ENCODE peak calls at places on chromosomes 5 and 9, in four cellular contexts. U is GM23248, W is SK-N-SH, Q is PC-3. D is an unnamed sample. For H3F3A, the result is how much of the 10 kb centered on the place peaks cover.

GRCh38 chr5:177498013-177498847 is 826 bp upstream of the PDLIM7 start:
- DNase-seq in Q (peak), U (peak), W (no peak), D (no peak)

GRCh38 chr5:95555553-95555952 is 652 bp downstream of the ARSK start:
- DNase-seq in U (peak), W (no peak), Q (peak), D (no peak)

GRCh38 chr5:180830253-180831138 is 27.9 kb upstream of the MGAT1 start:
- DNase-seq in W (peak), U (peak), Q (peak), D (no peak)

GRCh38 chr5:54897001-54897400 is 88.4 kb downstream of the ESM1 start:
- DNase-seq in U (no peak), W (no peak), Q (no peak), D (no peak)

GRCh38 chr5:9624196-9624947 is 5.8 kb downstream of the TAS2R1 start:
- DNase-seq in U (no peak), W (no peak), Q (no peak), D (no peak)

GRCh38 chr9:130072515-130073235 is 19.0 kb downstream of the GPR107 start:
- DNase-seq in W (no peak), Q (peak), U (no peak), D (no peak)

GRCh38 chr9:38026840-38027527 is 42.0 kb downstream of the SHB start:
- DNase-seq in W (no peak), U (no peak), Q (no peak), D (no peak)

GRCh38 chr5:160466889-160467554 is 45.4 kb downstream of the PTTG1 start:
- DNase-seq in W (no peak), U (no peak), Q (peak), D (no peak)

GRCh38 chr5:15929616-15930303 is 249.8 kb downstream of the MARCHF11 start:
- DNase-seq in W (no peak), Q (no peak), U (peak), D (no peak)

GRCh38 chr5:75234251-75234650 is 2.4 kb downstream of the ANKRD31 start:
- DNase-seq in U (peak), W (no peak), Q (no peak), D (no peak)

GRCh38 chr9:129206401-129206800 is 28.3 kb upstream of the IER5L start:
- DNase-seq in Q (no peak), U (no peak), W (no peak), D (no peak)

GRCh38 chr5:112317866-112318265 is 101.2 kb downstream of the EPB41L4A start:
- DNase-seq in Q (no peak), W (no peak), U (no peak), D (peak)

GRCh38 chr9:109986423-109987055 is 206.5 kb downstream of the PALM2AKAP2 start:
- DNase-seq in U (peak), Q (peak), W (no peak), D (peak)

GRCh38 chr9:136902259-136902821 is 16.0 kb downstream of the TRAF2 start:
- DNase-seq in W (no peak), Q (peak), U (peak), D (peak)

GRCh38 chr5:135328128-135328687 is 70.8 kb downstream of the MACROH2A1 start:
- DNase-seq in Q (no peak), W (no peak), U (no peak), D (no peak)

GRCh38 chr5:95907740-95908706 is 53.6 kb downstream of the ELL2 start:
- DNase-seq in U (no peak), W (no peak), Q (no peak), D (no peak)

GRCh38 chr9:137823986-137824771 is 53.4 kb upstream of the CACNA1B start:
- DNase-seq in Q (no peak), U (no peak), W (no peak), D (no peak)

GRCh38 chr5:79886940-79887339 is 104.1 kb downstream of the MTX3 start:
- DNase-seq in U (no peak), W (no peak), Q (no peak), D (no peak)

GRCh38 chr9:103371152-103371551 is 376.0 kb downstream of the CYLC2 start:
- DNase-seq in Q (no peak), U (no peak), W (no peak), D (no peak)

GRCh38 chr5:137096149-137097103 is 402.7 kb downstream of the SPOCK1 start:
- DNase-seq in W (no peak), Q (peak), U (peak), D (no peak)

GRCh38 chr9:37433754-37434435 is 11.4 kb downstream of the GRHPR start:
- DNase-seq in U (no peak), Q (no peak), W (no peak), D (no peak)

GRCh38 chr5:9775339-9775738 is 145.2 kb upstream of the TAS2R1 start:
- DNase-seq in W (no peak), Q (peak), U (peak), D (no peak)

GRCh38 chr5:38347040-38347763 is 88.8 kb downstream of the EGFLAM start:
- DNase-seq in Q (peak), W (no peak), U (peak), D (no peak)

GRCh38 chr9:36832232-36832795 is 201.8 kb downstream of the PAX5 start:
- DNase-seq in Q (no peak), U (no peak), W (no peak), D (no peak)

GRCh38 chr9:79682076-79682736 is 110.4 kb downstream of the TLE4 start:
- DNase-seq in W (no peak), U (no peak), Q (no peak), D (no peak)

GRCh38 chr9:129496187-129497063 is 124.5 kb downstream of the C9orf50 start:
- DNase-seq in W (peak), U (peak), Q (peak), D (peak)

GRCh38 chr5:59187772-59188347 is 605.0 kb downstream of the RAB3C start:
- DNase-seq in U (peak), W (no peak), Q (no peak), D (no peak)

GRCh38 chr9:80797841-80798688 is 891.3 kb downstream of the TLE1 start:
- DNase-seq in W (peak), U (no peak), Q (no peak), D (no peak)

GRCh38 chr5:57859626-57860025 is 377.0 kb upstream of the ACTBL2 start:
- DNase-seq in U (no peak), W (no peak), Q (no peak), D (no peak)

GRCh38 chr9:130459941-130460340 is 15.2 kb downstream of the ASS1 start:
- DNase-seq in U (no peak), Q (no peak), W (no peak), D (no peak)

GRCh38 chr5:58149345-58149744 is 310.5 kb downstream of the PLK2 start:
- DNase-seq in U (peak), Q (peak), W (no peak), D (peak)

GRCh38 chr5:144203750-144204596 is 33.3 kb downstream of the KCTD16 start:
- DNase-seq in W (peak), Q (peak), U (peak), D (peak)

GRCh38 chr5:53035868-53036381 is 46.8 kb downstream of the ITGA2 start:
- DNase-seq in Q (peak), W (no peak), U (peak), D (no peak)

GRCh38 chr5:4941957-4942830 is 197.9 kb upstream of the ADAMTS16 start:
- DNase-seq in U (peak), Q (peak), W (peak), D (no peak)

GRCh38 chr5:179409806-179410205 is 64.5 kb upstream of the ADAMTS2 start:
- DNase-seq in U (no peak), Q (no peak), W (no peak), D (no peak)

GRCh38 chr5:107812570-107813141 is 141.9 kb upstream of the EFNA5 start:
- DNase-seq in U (peak), Q (peak), W (no peak), D (no peak)

GRCh38 chr5:121962943-121963342 is 1.2 kb downstream of the SRFBP1 start:
- DNase-seq in W (no peak), Q (no peak), U (peak), D (no peak)
- H3K4me3 ChIP-seq in W (peak), Q (peak), U (peak), D (peak)

DNA sequence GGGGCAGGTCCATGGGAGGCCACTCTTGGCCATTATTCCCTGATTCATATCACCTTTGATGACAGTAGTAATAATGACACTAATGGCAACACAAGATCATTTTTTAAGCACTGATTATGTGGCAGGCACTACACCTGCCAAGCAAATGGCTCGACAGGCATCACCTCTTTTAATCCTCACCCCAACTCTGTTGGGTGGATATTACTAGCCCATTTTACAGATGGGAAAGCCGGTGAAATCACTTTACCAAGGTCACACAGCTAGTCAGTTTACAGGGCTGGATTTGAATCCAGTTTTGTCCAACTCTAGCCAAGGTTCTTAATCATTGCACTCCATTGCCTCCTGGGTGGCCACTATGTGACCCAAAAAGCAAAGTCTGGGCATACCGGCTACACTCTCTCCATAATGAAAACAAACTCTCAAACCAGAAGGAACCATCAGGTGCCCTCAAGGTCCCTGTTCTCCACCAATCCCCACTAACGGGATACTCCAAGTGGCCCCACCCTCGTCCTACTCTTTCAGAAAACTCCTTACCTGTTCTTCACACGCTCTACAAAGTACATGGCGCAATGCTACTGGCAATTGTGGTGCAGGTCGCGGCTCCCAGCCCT is 723 bp downstream of the CDK5RAP2 start:
- DNase-seq in Q (peak), U (peak), W (no peak), D (no peak)
- H3F3A ChIP-seq in Q (under half), U (under half), W (under half), D (under half)

GRCh38 chr9:83622433-83622813 is 520 bp upstream of the IDNK start:
- DNase-seq in Q (no peak), W (peak), U (peak), D (no peak)

GRCh38 chr9:83620841-83621636 is 1.9 kb upstream of the IDNK start:
- DNase-seq in U (peak), W (peak), Q (peak), D (no peak)

GRCh38 chr9:83622814-83623633 is at the start of gene IDNK:
- DNase-seq in U (peak), Q (peak), W (peak), D (peak)

DNA sequence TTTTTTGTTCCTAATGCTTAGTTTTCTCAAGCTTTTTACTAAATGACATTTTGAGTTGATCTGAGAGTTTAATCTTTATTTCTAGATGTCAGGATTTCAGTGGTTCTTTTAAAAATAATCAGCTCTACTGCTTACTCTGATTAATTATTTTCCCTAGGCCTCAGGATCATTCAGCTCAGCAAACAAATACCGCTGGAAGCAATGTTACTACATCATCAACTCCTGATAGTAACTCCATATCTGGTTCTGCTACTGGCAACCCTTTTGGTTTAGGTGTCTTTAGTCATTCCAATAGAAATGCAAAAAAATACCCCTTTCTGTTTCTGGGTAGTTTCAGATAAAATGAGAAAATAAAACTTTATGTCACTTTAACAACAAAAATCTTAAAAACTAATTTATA is 5.6 kb upstream of the IDNK start:
- DNase-seq in W (no peak), Q (no peak), U (no peak), D (no peak)
- H3K4me3 ChIP-seq in W (no peak), Q (no peak), U (no peak), D (no peak)

GRCh38 chr5:158798140-158798539 is 301.6 kb downstream of the EBF1 start:
- DNase-seq in Q (no peak), U (no peak), W (no peak), D (no peak)
- H3F3A ChIP-seq in Q (under half), U (under half), W (under half), D (under half)

DNA sequence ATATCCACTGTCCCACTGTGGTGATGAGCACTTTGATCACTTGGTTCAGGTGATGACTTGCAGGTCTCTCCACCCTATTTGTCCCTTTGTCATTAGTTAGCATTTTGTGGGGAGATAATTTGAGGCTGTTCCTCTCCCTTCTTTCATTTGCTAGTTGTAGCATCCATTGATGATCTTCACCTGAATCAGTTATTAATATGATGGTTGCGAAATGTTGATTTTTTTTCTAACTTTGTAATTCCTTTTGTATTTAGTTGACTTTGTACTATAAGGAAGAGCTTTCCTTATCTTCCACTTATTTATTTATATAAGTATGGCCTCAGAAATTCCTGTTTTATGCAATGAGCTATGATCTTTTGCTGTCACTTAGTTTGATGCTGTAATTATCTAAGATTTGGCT is 12.6 kb downstream of the TRIO start:
- DNase-seq in Q (no peak), W (no peak), U (no peak), D (no peak)
- H3K4me3 ChIP-seq in Q (peak), W (no peak), U (peak), D (peak)

GRCh38 chr5:124740991-124741583 is 5.4 kb downstream of the ZNF608 start:
- DNase-seq in Q (peak), W (no peak), U (peak), D (peak)
- H3F3A ChIP-seq in Q (under half), W (under half), U (half or more), D (under half)

GRCh38 chr5:166979576-166979975 is 1311.9 kb upstream of the WWC1 start:
- DNase-seq in W (no peak), U (no peak), Q (no peak), D (no peak)
- H3K4me3 ChIP-seq in W (peak), U (peak), Q (peak), D (no peak)

DNA sequence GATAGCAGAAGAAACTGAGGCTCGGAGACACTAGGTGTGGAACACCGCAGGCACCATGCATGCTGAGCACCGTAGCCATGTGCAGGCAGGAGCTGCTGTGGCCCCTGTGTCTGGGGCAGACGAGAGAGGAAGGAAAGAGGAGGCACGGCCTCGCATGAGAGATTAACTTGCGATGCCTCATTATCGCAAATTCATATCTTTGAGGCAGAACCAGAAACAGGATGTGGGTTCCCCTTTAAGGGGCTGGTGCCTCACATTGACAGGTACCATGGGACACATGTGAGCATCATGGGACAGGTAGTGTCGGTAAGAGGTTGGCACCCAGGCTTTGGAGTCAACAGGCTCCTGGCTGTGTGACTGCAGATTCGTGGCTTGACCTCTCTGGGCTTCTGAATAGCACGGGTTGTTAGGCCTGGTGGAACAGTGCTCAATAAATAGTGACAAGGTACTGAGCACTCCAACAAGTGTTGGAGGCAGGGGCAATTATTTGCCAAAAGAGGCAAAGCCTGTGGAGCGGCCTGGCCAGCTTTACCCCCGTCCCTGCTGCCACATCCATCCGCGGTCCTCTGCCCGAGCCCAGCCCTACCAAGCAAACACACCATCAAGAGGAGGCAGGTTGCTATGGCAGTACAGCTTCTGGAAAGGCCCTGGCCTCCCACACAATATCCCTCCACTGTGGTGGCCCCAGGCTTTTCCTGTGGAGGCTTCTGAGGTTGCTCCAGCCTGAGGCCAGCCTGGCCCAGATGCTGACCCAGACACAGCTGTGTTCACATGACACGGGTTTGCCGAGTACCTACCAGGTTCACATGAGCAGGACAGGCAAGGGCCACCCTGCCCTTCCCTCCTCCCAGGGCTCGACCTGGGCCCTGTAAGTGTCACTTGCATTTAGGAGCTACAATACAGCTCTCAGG is 40.6 kb downstream of the NAIF1 start:
- DNase-seq in Q (no peak), W (peak), U (no peak), D (no peak)
- H3F3A ChIP-seq in Q (under half), W (under half), U (under half), D (under half)